ENCODE peak calls at places on chromosomes 13 and 19, in ten cellular contexts. D is psoas muscle; Y is tibial nerve; X is iPS DF 6.9; C is testis; F is AG04450; E is naive thymus-derived CD4-positive, alpha-beta T cell; M is lower lobe of right lung; U is ovary; R is PC-3. P is an unnamed sample.

GRCh38 chr13:77863037-77863630 is 55.5 kb downstream of the EDNRB start:
- DNase-seq in D (no peak), Y (no peak), X (no peak), C (no peak), F (no peak), E (no peak), M (no peak), U (no peak), R (no peak), P (no peak)

GRCh38 chr19:32924200-32924599 is 47.6 kb downstream of the CEP89 start:
- DNase-seq in D (no peak), Y (no peak), X (no peak), C (no peak), F (peak; percentile 8), E (no peak), M (no peak), U (no peak), R (peak; percentile 40), P (no peak)

GRCh38 chr19:44807162-44807561 is 1.7 kb upstream of the BCAM start:
- DNase-seq in D (no peak), Y (no peak), X (no peak), C (no peak), F (no peak), E (no peak), M (peak; percentile 57), U (no peak), R (peak; percentile 80), P (no peak)

GRCh38 chr19:7098096-7098495 is 28.6 kb downstream of the ZNF557 start:
- DNase-seq in D (no peak), Y (no peak), X (no peak), C (no peak), F (no peak), E (no peak), M (no peak), U (no peak), R (no peak), P (no peak)

GRCh38 chr19:16164222-16164890 is 9.0 kb downstream of the CIB3 start:
- DNase-seq in D (no peak), Y (no peak), X (no peak), C (no peak), F (no peak), E (no peak), M (no peak), U (no peak), R (no peak), P (no peak)

GRCh38 chr13:31207630-31208549 is 8.1 kb downstream of the B3GLCT start:
- DNase-seq in D (peak; percentile 45), Y (no peak), X (no peak), C (peak; percentile 80), F (peak; percentile 20), E (no peak), M (no peak), U (peak; percentile 57), R (no peak), P (no peak)

GRCh38 chr19:29724102-29724641 is 9.1 kb upstream of the C19orf12 start:
- DNase-seq in D (no peak), Y (no peak), X (no peak), C (no peak), F (no peak), E (peak; percentile 36), M (no peak), U (no peak), R (no peak), P (peak; percentile 17)

GRCh38 chr13:26839682-26840081 is 79.1 kb upstream of the GPR12 start:
- DNase-seq in D (no peak), Y (no peak), X (no peak), C (no peak), F (no peak), E (no peak), M (no peak), U (no peak), R (no peak), P (no peak)

GRCh38 chr19:49282184-49282583 is 42.8 kb downstream of the SLC6A16 start:
- DNase-seq in D (no peak), Y (no peak), X (no peak), C (peak; percentile 33), F (no peak), E (no peak), M (no peak), U (no peak), R (no peak), P (no peak)

GRCh38 chr19:4376991-4377781 is 23.2 kb downstream of the SH3GL1 start:
- DNase-seq in D (peak; percentile 72), Y (no peak), X (no peak), C (no peak), F (no peak), E (no peak), M (no peak), U (no peak), R (peak; percentile 84), P (no peak)

GRCh38 chr19:339262-339887 is 5.2 kb downstream of the MIER2 start:
- DNase-seq in D (no peak), Y (no peak), X (no peak), C (no peak), F (no peak), E (no peak), M (no peak), U (no peak), R (no peak), P (no peak)

GRCh38 chr19:14517446-14517839 is 754 bp downstream of the DNAJB1 start:
- DNase-seq in D (no peak), Y (no peak), X (no peak), C (no peak), F (no peak), E (no peak), M (no peak), U (no peak), R (no peak), P (no peak)

GRCh38 chr13:106498158-106498557 is 37.3 kb downstream of the EFNB2 start:
- DNase-seq in D (no peak), Y (no peak), X (no peak), C (no peak), F (no peak), E (no peak), M (no peak), U (no peak), R (no peak), P (no peak)

GRCh38 chr19:23415561-23416191 is 20.4 kb upstream of the ZNF91 start:
- DNase-seq in D (no peak), Y (no peak), X (peak; percentile 83), C (peak; percentile 63), F (no peak), E (peak; percentile 8), M (no peak), U (no peak), R (no peak), P (no peak)
- H3K27ac ChIP-seq in D (no peak overlapping the region), Y (no peak overlapping the region), X (no peak overlapping the region), C (no peak overlapping the region), F (no peak overlapping the region), E (no peak overlapping the region), M (no peak overlapping the region), U (no peak overlapping the region), R (no peak overlapping the region), P (no peak overlapping the region)

DNA sequence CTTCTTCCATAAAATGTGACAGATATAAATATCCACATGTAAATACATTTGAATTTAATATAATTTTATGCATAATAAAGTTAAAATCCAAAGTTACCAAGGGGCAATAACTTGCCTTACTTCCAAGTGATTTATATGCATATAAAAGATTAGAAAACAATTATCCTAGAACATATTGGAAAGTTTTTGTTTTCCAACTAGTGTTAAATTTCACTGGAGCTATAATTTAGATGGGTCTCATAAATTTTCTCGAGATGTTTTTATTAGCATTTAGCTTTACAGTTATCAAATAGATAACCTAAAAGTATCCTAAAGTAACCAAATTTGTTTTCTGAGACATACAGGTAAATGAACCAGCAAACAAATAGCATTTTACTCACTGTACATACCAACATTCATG is 225.3 kb downstream of the SPRY2 start:
- DNase-seq in D (no peak), Y (no peak), X (no peak), C (no peak), F (no peak), E (no peak), M (no peak), U (no peak), R (no peak), P (no peak)
- H3K27ac ChIP-seq in D (no peak overlapping the region), Y (no peak overlapping the region), X (no peak overlapping the region), C (no peak overlapping the region), F (no peak overlapping the region), E (no peak overlapping the region), M (no peak overlapping the region), U (no peak overlapping the region), R (peak overlapping the region; percentile 43), P (no peak overlapping the region)

GRCh38 chr19:54470276-54470887 is 2.7 kb downstream of the CDC42EP5 start:
- DNase-seq in D (no peak), Y (no peak), X (no peak), C (no peak), F (no peak), E (no peak), M (no peak), U (no peak), R (no peak), P (no peak)

GRCh38 chr19:54473071-54473941 is at the start of gene CDC42EP5:
- DNase-seq in D (peak; percentile 78), Y (peak; percentile 62), X (no peak), C (peak; percentile 73), F (peak; percentile 71), E (no peak), M (peak; percentile 59), U (peak; percentile 61), R (no peak), P (no peak)

GRCh38 chr19:54470991-54471782 is 1.9 kb downstream of the CDC42EP5 start:
- DNase-seq in D (peak; percentile 24), Y (peak; percentile 42), X (no peak), C (no peak), F (no peak), E (no peak), M (peak; percentile 50), U (no peak), R (no peak), P (peak; percentile 41)

GRCh38 chr19:54475706-54476105 is 2.6 kb upstream of the CDC42EP5 start:
- DNase-seq in D (no peak), Y (no peak), X (no peak), C (no peak), F (no peak), E (no peak), M (no peak), U (no peak), R (no peak), P (no peak)

DNA sequence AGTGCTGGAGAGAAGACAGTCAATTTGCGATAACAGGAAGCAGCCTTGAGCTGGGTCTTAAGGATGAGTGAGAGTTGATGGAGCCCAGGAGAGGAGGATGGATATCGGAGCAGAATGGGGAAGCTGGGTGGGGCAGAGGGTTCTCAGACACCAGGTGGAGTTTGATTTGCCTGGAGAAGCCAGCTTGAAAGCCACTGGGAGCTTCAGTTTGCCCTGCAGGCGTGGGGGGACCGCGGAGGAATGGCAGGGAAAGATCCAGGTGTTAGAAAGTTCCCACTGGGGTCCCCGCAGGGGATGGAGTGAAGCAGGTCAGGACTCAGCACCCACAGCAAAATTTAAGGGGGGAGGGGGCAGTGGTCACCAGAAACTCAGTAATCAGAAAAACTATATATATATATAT is 887 bp upstream of the CDC42EP5 start:
- DNase-seq in D (no peak), Y (no peak), X (no peak), C (no peak), F (no peak), E (no peak), M (no peak), U (no peak), R (no peak), P (no peak)
- H3K27ac ChIP-seq in D (no peak overlapping the region), Y (peak overlapping the region; percentile 91), X (no peak overlapping the region), C (no peak overlapping the region), F (peak overlapping the region; percentile 82), E (no peak overlapping the region), M (peak overlapping the region; percentile 72), U (no peak overlapping the region), R (no peak overlapping the region), P (no peak overlapping the region)

GRCh38 chr19:52993342-52994178 is 20.2 kb upstream of the ERVV-1 start:
- DNase-seq in D (peak; percentile 70), Y (peak; percentile 64), X (no peak), C (peak; percentile 87), F (peak; percentile 55), E (peak; percentile 83), M (peak; percentile 81), U (peak; percentile 88), R (peak; percentile 79), P (peak; percentile 14)
- H3K27ac ChIP-seq in D (peak overlapping the region; percentile 23), Y (peak overlapping the region; percentile 55), X (no peak overlapping the region), C (no peak overlapping the region), F (peak overlapping the region; percentile 73), E (no peak overlapping the region), M (peak overlapping the region; percentile 46), U (no peak overlapping the region), R (peak overlapping the region; percentile 38), P (no peak overlapping the region)